ENCODE peak calls at places on chromosomes 6 and 20, in six cellular contexts. B, N, W, S, R and U are unnamed samples.

GRCh38 chr20:6580486-6580885 is 187.0 kb upstream of the BMP2 start:
- DNase-seq in S (no peak), W (no peak), B (no peak), N (no peak), R (no peak), U (no peak)

GRCh38 chr6:56220078-56220477 is 27.3 kb downstream of the COL21A1 start:
- DNase-seq in S (no peak), R (no peak), W (peak), N (no peak), B (no peak), U (no peak)

GRCh38 chr6:42257063-42257462 is 39.4 kb upstream of the MRPS10 start:
- DNase-seq in W (no peak), N (no peak), S (no peak), R (no peak), B (no peak), U (no peak)

GRCh38 chr6:170208651-170209353 is 82.1 kb downstream of the DLL1 start:
- DNase-seq in S (no peak), W (no peak), B (peak), N (no peak), R (peak), U (no peak)

GRCh38 chr6:26457407-26457795 is 354 bp upstream of the BTN2A1 start:
- DNase-seq in R (peak), S (no peak), B (no peak), N (no peak), W (no peak), U (no peak)

GRCh38 chr6:56804996-56805395 is 149.9 kb upstream of the BEND6 start:
- DNase-seq in S (no peak), B (no peak), R (no peak), W (peak), N (no peak), U (no peak)

GRCh38 chr20:24096256-24096655 is 107.7 kb upstream of the GGTLC1 start:
- DNase-seq in W (no peak), N (no peak), S (no peak), R (no peak), B (no peak), U (no peak)

GRCh38 chr6:12275084-12275483 is 15.1 kb upstream of the EDN1 start:
- DNase-seq in R (no peak), B (no peak), S (no peak), N (no peak), W (peak), U (no peak)

GRCh38 chr6:135935951-135936601 is 84.6 kb downstream of the PDE7B start:
- DNase-seq in N (no peak), B (no peak), W (peak), R (no peak), S (peak), U (no peak)

GRCh38 chr20:4470375-4470774 is 251.3 kb upstream of the PRND start:
- DNase-seq in S (no peak), B (no peak), R (no peak), N (no peak), W (peak), U (no peak)

GRCh38 chr6:82397962-82398692 is 34.5 kb downstream of the TPBG start:
- DNase-seq in S (peak), N (no peak), R (no peak), W (peak), B (no peak), U (no peak)

GRCh38 chr6:101614774-101615173 is 221.3 kb downstream of the GRIK2 start:
- DNase-seq in R (no peak), S (peak), W (peak), B (no peak), N (no peak), U (no peak)

GRCh38 chr6:125611573-125612399 is 137.6 kb upstream of the HEY2 start:
- DNase-seq in N (no peak), W (no peak), B (no peak), R (peak), S (no peak), U (no peak)

GRCh38 chr6:152598858-152599537 is 38.2 kb downstream of the SYNE1 start:
- DNase-seq in S (no peak), R (peak), N (no peak), B (no peak), W (no peak), U (no peak)

GRCh38 chr6:7974932-7975763 is 64.6 kb upstream of the TXNDC5 start:
- DNase-seq in N (no peak), W (peak), S (peak), R (peak), B (no peak), U (no peak)

GRCh38 chr6:111564482-111564945 is 41.2 kb downstream of the TRAF3IP2 start:
- DNase-seq in R (no peak), S (no peak), N (no peak), B (no peak), W (peak), U (no peak)

GRCh38 chr6:65709099-65709830 is 2.2 kb upstream of the EYS start:
- DNase-seq in B (no peak), N (no peak), S (no peak), R (no peak), W (no peak), U (no peak)

GRCh38 chr6:65707134-65707826 is at the start of gene EYS:
- DNase-seq in B (no peak), S (no peak), R (no peak), N (no peak), W (no peak), U (no peak)

GRCh38 chr6:65711531-65711930 is 4.5 kb upstream of the EYS start:
- DNase-seq in N (no peak), B (no peak), S (no peak), W (no peak), R (no peak), U (no peak)

GRCh38 chr6:65708162-65708561 is 1.1 kb upstream of the EYS start:
- DNase-seq in B (no peak), R (no peak), W (no peak), N (no peak), S (no peak), U (no peak)

GRCh38 chr6:65706436-65706835 is 590 bp downstream of the EYS start:
- DNase-seq in R (no peak), W (no peak), B (no peak), N (no peak), S (no peak), U (no peak)
- TF ChIP-seq CTCF in R (no peak), W (no peak), B (no peak), N (no peak), S (no peak), U (no peak)

GRCh38 chr6:168908887-168909286 is 344.8 kb downstream of the THBS2 start:
- DNase-seq in B (no peak), S (no peak), N (no peak), R (no peak), W (no peak), U (no peak)
- TF ChIP-seq CTCF in B (no peak), S (no peak), N (no peak), R (no peak), W (no peak), U (no peak)

GRCh38 chr20:59771506-59772372 is 161.7 kb downstream of the SYCP2 start:
- DNase-seq in R (no peak), S (no peak), B (peak), W (peak), N (no peak), U (no peak)

GRCh38 chr20:59772373-59772705 is 161.1 kb downstream of the SYCP2 start:
- DNase-seq in N (no peak), B (peak), W (no peak), S (no peak), R (no peak), U (no peak)

GRCh38 chr20:59767656-59768055 is 163.3 kb downstream of the PHACTR3 start:
- DNase-seq in S (no peak), W (no peak), B (no peak), N (no peak), R (no peak), U (no peak)

GRCh38 chr20:59770851-59771250 is 162.6 kb downstream of the SYCP2 start:
- DNase-seq in S (no peak), B (no peak), W (no peak), N (no peak), R (no peak), U (no peak)

DNA sequence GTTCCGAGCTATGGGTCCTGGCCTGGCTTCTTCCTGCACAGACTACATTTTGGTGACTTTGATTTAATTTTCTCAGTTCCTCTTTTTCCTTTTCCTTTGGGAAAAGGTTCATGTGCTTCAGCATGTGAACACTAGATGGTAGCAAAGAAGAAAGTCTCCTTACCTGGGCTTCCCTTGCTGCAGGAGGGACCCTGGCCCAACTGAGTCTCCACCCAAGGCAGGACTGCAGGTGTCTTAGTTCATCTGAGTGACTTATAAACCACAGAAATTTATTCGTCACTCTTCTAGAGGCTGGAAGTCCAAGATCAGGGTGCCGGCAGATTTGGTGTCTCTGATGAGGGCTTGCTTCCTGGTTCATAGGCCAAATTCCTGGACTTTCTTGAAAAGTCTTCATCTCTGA is 163.2 kb downstream of the SYCP2 start:
- DNase-seq in B (no peak), W (peak), N (no peak), S (no peak), R (no peak), U (no peak)
- TF ChIP-seq CTCF in B (no peak), W (peak), N (no peak), S (no peak), R (peak), U (no peak)

DNA sequence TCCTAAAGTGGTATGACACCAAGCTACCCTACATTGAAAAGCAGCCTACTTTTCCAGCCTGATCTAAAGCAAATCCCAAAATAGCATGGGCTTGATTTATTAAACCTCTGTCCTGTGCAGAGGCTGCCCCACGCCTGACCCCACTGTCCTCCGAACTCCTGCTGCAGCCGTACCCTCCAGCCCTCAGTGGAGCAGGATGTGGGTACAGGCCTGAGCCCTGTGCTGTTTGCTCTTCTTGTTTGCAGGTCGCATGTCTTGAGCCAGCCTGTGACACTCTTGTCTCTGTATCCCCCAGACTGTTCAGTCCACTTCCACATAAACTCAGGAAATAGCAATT is 61.2 kb downstream of the RPP40 start:
- DNase-seq in R (no peak), N (no peak), B (no peak), S (no peak), W (no peak), U (no peak)
- TF ChIP-seq CTCF in R (no peak), N (no peak), B (no peak), S (no peak), W (no peak), U (no peak)

GRCh38 chr6:32447932-32448331 is 8.2 kb downstream of the HLA-DRA start:
- DNase-seq in W (no peak), B (no peak), S (no peak), R (no peak), N (no peak), U (no peak)

GRCh38 chr6:32442243-32442667 is 2.6 kb downstream of the HLA-DRA start:
- DNase-seq in R (no peak), W (no peak), S (no peak), N (no peak), B (no peak), U (no peak)

GRCh38 chr6:32445321-32445854 is 5.7 kb downstream of the HLA-DRA start:
- DNase-seq in N (no peak), S (no peak), B (no peak), R (no peak), W (no peak), U (no peak)

GRCh38 chr6:32442977-32443552 is 3.4 kb downstream of the HLA-DRA start:
- DNase-seq in R (no peak), N (no peak), W (no peak), S (no peak), B (no peak), U (no peak)

DNA sequence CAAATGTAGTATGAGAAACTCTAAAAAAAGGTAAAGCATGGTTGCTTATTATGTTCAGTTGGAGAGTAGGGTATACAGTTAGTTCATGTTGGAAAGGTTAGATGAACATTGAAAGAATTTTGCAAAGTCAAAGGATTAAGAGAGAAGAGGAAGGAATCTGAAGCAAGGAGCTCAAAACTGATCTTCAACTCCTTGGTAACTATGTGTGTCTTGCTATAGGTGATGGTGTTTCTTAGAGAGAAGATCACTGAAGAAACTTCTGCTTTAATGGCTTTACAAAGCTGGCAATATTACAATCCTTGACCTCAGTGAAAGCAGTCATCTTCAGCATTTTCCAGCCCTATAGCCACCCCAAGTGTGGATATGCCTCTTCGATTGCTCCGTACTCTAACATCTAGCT is 4.7 kb downstream of the HLA-DRA start:
- DNase-seq in B (no peak), S (no peak), R (no peak), N (no peak), W (no peak), U (no peak)
- TF ChIP-seq CTCF in B (no peak), S (no peak), R (no peak), N (no peak), W (no peak), U (no peak)

DNA sequence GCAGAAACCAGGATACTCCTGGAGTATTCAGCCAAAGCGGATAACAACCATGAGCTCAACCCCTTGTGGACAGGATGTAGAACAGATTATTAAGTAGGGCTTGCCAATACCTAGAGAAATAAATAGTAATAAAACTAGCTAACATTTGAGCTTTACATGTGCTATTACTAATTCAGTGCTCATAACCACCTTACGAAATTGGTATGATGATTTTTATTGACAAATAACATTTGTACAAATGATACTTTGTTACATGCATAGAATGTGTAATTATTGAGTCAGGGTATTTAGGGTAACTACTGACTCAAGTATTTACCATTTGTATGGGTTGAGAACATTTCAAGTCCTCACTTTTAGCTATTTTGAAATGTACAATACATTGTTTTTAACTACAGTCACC is 287.9 kb downstream of the CDC5L start:
- DNase-seq in W (peak), R (no peak), S (no peak), N (no peak), B (peak), U (no peak)
- TF ChIP-seq CTCF in W (peak), R (no peak), S (no peak), N (no peak), B (no peak), U (no peak)

DNA sequence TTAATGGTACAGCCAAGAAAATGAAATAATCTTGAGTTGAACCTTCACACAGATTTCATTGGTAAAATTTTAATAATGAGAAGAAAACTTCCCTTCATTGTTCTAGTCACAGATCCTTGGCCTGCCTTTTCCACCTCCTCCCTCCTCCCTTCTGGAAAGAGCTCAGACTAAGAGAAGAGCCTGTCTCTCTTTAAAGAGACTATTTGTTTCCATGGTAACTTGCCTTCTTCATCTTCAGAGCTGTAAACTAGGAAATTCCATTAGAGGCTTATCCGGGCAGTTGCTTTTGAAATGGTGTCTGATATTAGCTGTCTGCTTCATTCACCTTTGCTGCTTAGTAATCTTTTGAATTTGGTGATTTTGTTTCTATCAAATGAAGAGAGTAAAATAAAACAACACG is 96.8 kb downstream of the MAP3K7 start:
- DNase-seq in N (no peak), S (no peak), W (no peak), R (no peak), B (no peak), U (no peak)
- TF ChIP-seq CTCF in N (no peak), S (no peak), W (no peak), R (no peak), B (no peak), U (no peak)

GRCh38 chr6:97586344-97586743 is 303.3 kb upstream of the MMS22L start:
- DNase-seq in S (no peak), R (no peak), W (no peak), B (no peak), N (no peak), U (peak)
- TF ChIP-seq CTCF in S (peak), R (peak), W (peak), B (no peak), N (no peak), U (no peak)

DNA sequence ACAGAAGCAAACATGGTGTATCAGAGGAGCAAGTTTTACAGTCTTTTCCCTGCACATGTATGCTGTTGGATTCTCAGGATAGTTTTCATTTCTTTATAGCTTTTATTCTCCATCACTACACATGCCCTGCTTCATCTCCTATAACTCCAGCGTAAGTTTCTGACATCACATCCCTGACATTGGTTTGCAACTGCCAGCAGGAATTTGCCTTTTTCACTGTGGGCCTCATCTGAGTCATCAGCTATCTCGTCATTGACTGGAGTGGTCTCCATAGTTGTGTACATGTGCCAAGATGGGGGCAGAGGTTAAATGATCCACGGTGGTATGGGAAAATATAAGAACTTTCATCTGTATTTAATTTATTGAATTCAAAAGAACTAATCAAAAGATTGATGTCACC is 96.7 kb downstream of the SLX4IP start:
- DNase-seq in W (no peak), R (no peak), S (no peak), N (no peak), B (no peak), U (no peak)
- TF ChIP-seq CTCF in W (no peak), R (no peak), S (no peak), N (no peak), B (no peak), U (no peak)

DNA sequence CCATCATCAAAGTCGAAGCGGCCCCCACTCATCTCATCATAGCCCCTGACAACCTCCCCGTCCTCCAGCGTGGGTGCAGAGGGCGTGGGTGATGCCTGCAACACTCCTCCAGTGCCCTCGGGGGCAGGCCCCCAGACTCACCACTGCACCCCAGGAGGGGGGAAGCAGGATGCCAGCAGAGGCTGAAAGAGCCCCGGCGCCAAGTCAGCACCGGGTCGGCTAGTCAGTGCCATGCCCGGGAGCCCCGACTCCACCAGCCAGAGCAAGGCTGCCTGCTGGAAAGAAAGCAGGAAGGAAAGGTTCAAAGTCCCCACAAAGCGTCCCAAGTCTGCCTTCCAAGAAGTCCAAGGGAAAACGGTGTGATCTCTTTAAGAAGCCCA is 324 bp downstream of the JPH2 start:
- DNase-seq in R (no peak), W (no peak), B (no peak), S (no peak), N (no peak), U (no peak)
- TF ChIP-seq CTCF in R (no peak), W (no peak), B (no peak), S (no peak), N (no peak), U (no peak)